ENCODE peak calls at places on chromosomes 5 and 9, in nine cellular contexts. N is T-helper 17 cell; P is uterus; Z is NCI-H2029; R is stimulated activated CD8-positive, alpha-beta memory T cell treated with anti-CD3 and anti-CD28 coated beads, Interleukin-7, amount 100 ng/mL, for 24 hours; T is CD8-positive, alpha-beta T cell; G is RWPE1; H is central memory CD4-positive, alpha-beta T cell; C is mammary epithelial cell. A is an unnamed sample.

GRCh38 chr9:14164908-14165307 is 149.0 kb downstream of the NFIB start:
- DNase-seq in N (no peak), P (no peak), Z (no peak), R (no peak), T (no peak), G (no peak), H (no peak), C (no peak), A (no peak)

GRCh38 chr9:134559013-134559412 is 82.6 kb upstream of the COL5A1 start:
- DNase-seq in N (no peak), P (peak), Z (no peak), R (no peak), T (no peak), G (no peak), H (no peak), C (no peak), A (peak)

GRCh38 chr9:33161589-33162132 is 5.5 kb downstream of the B4GALT1 start:
- DNase-seq in N (no peak), P (no peak), Z (peak), R (no peak), T (no peak), G (peak), H (no peak), C (peak), A (no peak)

GRCh38 chr9:69888876-69889585 is 68.4 kb downstream of the CFAP95 start:
- DNase-seq in N (no peak), P (no peak), Z (no peak), R (no peak), T (no peak), G (no peak), H (no peak), C (no peak), A (no peak)

GRCh38 chr5:160693831-160694473 is 158.1 kb downstream of the ATP10B start:
- DNase-seq in N (no peak), P (no peak), Z (no peak), R (no peak), T (no peak), G (peak), H (no peak), C (peak), A (no peak)

GRCh38 chr9:3980771-3981170 is 319.1 kb downstream of the GLIS3 start:
- DNase-seq in N (no peak), P (no peak), Z (no peak), R (no peak), T (no peak), G (no peak), H (no peak), C (no peak), A (no peak)

GRCh38 chr5:96790851-96791513 is 16.8 kb downstream of the ERAP1 start:
- DNase-seq in N (no peak), P (no peak), Z (no peak), R (no peak), T (no peak), G (no peak), H (no peak), C (no peak), A (no peak)

GRCh38 chr5:1910861-1911772 is 28.4 kb upstream of the IRX4 start:
- DNase-seq in N (no peak), P (no peak), Z (no peak), R (no peak), T (no peak), G (no peak), H (no peak), C (no peak), A (peak)

GRCh38 chr5:23405316-23406068 is 101.9 kb upstream of the PRDM9 start:
- DNase-seq in N (no peak), P (no peak), Z (no peak), R (no peak), T (no peak), G (no peak), H (no peak), C (peak), A (no peak)

GRCh38 chr5:84197542-84197941 is 187.1 kb downstream of the EDIL3 start:
- DNase-seq in N (no peak), P (no peak), Z (no peak), R (no peak), T (no peak), G (no peak), H (no peak), C (no peak), A (no peak)

GRCh38 chr5:147369742-147370374 is 135.0 kb downstream of the STK32A start:
- DNase-seq in N (no peak), P (no peak), Z (peak), R (no peak), T (no peak), G (peak), H (no peak), C (no peak), A (no peak)

GRCh38 chr5:37665889-37666288 is 174.0 kb downstream of the GDNF start:
- DNase-seq in N (no peak), P (peak), Z (peak), R (no peak), T (no peak), G (no peak), H (no peak), C (no peak), A (peak)

GRCh38 chr5:143312822-143313221 is 90.7 kb downstream of the NR3C1 start:
- DNase-seq in N (no peak), P (no peak), Z (no peak), R (no peak), T (no peak), G (no peak), H (no peak), C (peak), A (no peak)

A was measured in cardiac septum.